ENCODE peak calls at places on chromosome 17, in seven cellular contexts. V is psoas muscle; X is ascending aorta; E is stomach; L is IMR-90; G is fibroblast of lung; A is effector memory CD4-positive, alpha-beta T cell. J is an unnamed sample.

GRCh38 chr17:35460354-35460851 is 11.8 kb upstream of the SLFN13 start:
- DNase-seq in V (peak; percentile 27), X (no peak), E (peak; percentile 88), L (no peak), G (no peak), A (peak; percentile 62), J (no peak)

GRCh38 chr17:550041-550398 is 164.6 kb downstream of the VPS53 start:
- DNase-seq in V (no peak), X (no peak), E (no peak), L (peak; percentile 46), G (no peak), A (no peak), J (no peak)

GRCh38 chr17:83127431-83128160 is 48.2 kb downstream of the METRNL start:
- DNase-seq in V (no peak), X (no peak), E (no peak), L (no peak), G (no peak), A (no peak), J (no peak)

GRCh38 chr17:72995008-72995656 is 97.4 kb downstream of the SLC39A11 start:
- DNase-seq in V (no peak), X (no peak), E (no peak), L (no peak), G (no peak), A (no peak), J (no peak)

GRCh38 chr17:4509923-4510614 is 11.4 kb downstream of the SPNS2 start:
- DNase-seq in V (peak; percentile 62), X (peak; percentile 51), E (peak; percentile 51), L (no peak), G (no peak), A (no peak), J (no peak)

GRCh38 chr17:8488931-8489330 is 53.2 kb downstream of the NDEL1 start:
- DNase-seq in V (peak; percentile 72), X (no peak), E (no peak), L (peak; percentile 98), G (peak; percentile 93), A (no peak), J (no peak)

GRCh38 chr17:82752371-82753200 is 721 bp downstream of the TBCD start:
- DNase-seq in V (peak; percentile 37), X (no peak), E (no peak), L (no peak), G (no peak), A (no peak), J (no peak)

GRCh38 chr17:72614476-72614870 is 478.0 kb downstream of the SLC39A11 start:
- DNase-seq in V (no peak), X (no peak), E (no peak), L (no peak), G (no peak), A (no peak), J (no peak)

GRCh38 chr17:1197379-1197778 is 17.6 kb upstream of the ABR start:
- DNase-seq in V (peak; percentile 58), X (no peak), E (no peak), L (peak; percentile 40), G (peak; percentile 70), A (no peak), J (peak; percentile 53)

GRCh38 chr17:50640701-50641338 is 6.1 kb downstream of the ABCC3 start:
- DNase-seq in V (no peak), X (no peak), E (no peak), L (no peak), G (peak; percentile 57), A (no peak), J (no peak)

DNA sequence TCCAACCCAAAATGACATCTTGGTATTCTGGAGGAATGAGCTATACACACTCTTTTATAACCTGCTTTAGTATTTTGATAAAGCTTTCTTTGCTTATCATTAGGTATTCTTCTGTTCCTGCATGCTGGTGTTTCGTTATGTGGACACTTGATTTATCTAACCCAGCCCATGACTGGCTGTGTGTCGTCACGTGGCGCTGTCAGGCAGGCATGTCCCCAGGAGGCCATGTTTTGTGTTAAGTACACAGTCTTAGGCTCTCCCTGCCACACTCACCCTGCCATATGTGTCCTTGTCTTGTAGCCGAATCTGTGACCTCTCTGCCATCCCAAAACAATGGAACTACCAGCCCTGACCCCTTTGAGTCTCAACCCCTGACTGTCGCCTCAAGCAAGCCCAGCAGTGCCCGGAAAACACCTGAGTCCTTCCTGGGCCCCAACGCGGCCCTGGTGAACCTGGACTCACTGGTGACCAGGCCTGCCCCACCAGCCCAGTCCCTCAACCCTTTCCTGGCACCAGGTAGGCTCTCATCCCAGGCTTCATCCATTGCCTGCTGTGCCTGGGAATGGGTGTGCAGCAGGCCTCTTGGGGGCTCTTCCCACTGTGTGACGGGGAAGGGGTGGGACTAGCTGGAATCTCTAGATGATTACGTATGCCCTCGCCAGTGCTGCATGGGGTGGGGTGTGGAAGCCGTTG is 30.8 kb downstream of the B9D1 start:
- DNase-seq in V (no peak), X (peak; percentile 5), E (peak; percentile 8), L (peak; percentile 22), G (no peak), A (no peak), J (no peak)
- H3K27ac ChIP-seq in V (no peak overlapping the region), X (no peak overlapping the region), E (no peak overlapping the region), L (peak overlapping the region; percentile 90), G (peak overlapping the region; percentile 59), A (no peak overlapping the region), J (peak overlapping the region; percentile 47)

DNA sequence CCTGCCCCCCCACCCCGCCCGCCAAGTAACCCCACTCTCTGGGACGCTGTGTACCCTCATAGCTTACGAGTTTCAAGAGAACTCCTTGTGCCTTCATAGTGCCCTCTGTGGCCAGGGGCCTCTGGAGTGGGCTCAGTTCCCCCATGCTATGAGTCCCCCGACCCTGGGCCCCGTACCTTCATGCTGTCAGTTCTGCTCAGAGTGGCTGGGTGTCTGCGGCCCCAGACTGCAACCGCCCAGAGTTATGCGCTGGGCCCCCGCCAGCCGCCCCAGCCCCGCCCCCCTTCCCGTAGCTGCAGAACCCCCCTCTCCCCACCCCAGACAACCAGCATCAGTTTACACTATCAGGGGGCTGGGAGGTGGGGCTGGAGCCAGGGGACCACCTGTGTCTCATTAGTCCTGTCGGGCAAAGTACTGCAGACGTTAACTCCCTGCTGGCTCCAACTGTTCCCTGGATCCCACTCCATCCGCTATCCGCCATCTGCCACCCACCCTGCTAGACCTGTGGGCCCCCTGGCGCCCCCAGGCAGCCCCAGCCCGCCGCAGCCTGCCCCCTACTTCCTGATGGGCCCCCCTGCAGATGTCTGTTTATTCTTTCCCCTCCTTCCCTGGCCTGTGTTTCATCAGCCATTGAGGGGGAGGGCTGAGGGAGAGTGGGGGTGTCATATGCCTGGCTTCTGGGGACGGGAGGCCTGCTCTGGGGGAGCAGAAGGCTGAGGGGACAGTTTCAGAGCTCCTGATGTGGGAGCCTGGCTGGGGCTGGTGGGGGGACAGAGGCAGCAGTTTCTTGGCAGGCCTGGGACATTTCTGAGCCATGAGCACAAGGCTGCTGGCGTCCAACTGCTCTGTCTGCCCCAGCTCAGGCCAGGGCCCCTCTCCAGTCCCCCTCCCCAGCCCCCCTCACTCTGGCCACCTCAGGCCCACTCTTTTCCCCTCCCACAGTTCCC is at the start of gene MFAP4:
- DNase-seq in V (peak; percentile 75), X (no peak), E (no peak), L (peak; percentile 90), G (peak; percentile 97), A (no peak), J (peak; percentile 61)
- H3K27ac ChIP-seq in V (peak within 1 kb of the TSS; percentile 60), X (peak within 1 kb of the TSS; percentile 98), E (peak within 1 kb of the TSS; percentile 88), L (peak within 1 kb of the TSS; percentile 96), G (peak within 1 kb of the TSS; percentile 90), A (no peak within 1 kb of the TSS), J (peak within 1 kb of the TSS; percentile 10)

GRCh38 chr17:17201271-17201670 is 4.9 kb downstream of the PLD6 start:
- DNase-seq in V (no peak), X (no peak), E (no peak), L (no peak), G (no peak), A (no peak), J (no peak)
- H3K27ac ChIP-seq in V (no peak overlapping the region), X (no peak overlapping the region), E (peak overlapping the region; percentile 68), L (peak overlapping the region; percentile 38), G (no peak overlapping the region), A (no peak overlapping the region), J (no peak overlapping the region)

GRCh38 chr17:30256756-30257506 is 21.4 kb upstream of the SLC6A4 start:
- DNase-seq in V (no peak), X (no peak), E (no peak), L (peak; percentile 66), G (peak; percentile 28), A (no peak), J (no peak)
- H3K27ac ChIP-seq in V (no peak overlapping the region), X (no peak overlapping the region), E (no peak overlapping the region), L (no peak overlapping the region), G (no peak overlapping the region), A (no peak overlapping the region), J (no peak overlapping the region)